ENCODE peak calls at places on chromosome 17, in four cellular contexts. X, A, P and M are unnamed samples.

GRCh38 chr17:76527430-76528111 is 9.9 kb downstream of the CYGB start:
- DNase-seq in X (peak; percentile 80), A (no peak), P (no peak), M (peak; percentile 71)

GRCh38 chr17:27550974-27551505 is 79.9 kb upstream of the LGALS9 start:
- DNase-seq in X (no peak), A (no peak), P (no peak), M (no peak)

GRCh38 chr17:71735893-71736292 is 384.9 kb upstream of the SOX9 start:
- DNase-seq in X (no peak), A (no peak), P (no peak), M (no peak)

GRCh38 chr17:1122681-1123396 is 56.9 kb downstream of the ABR start:
- DNase-seq in X (peak; percentile 53), A (no peak), P (peak; percentile 80), M (peak; percentile 92)

GRCh38 chr17:46108120-46108519 is 85.1 kb downstream of the KANSL1 start:
- DNase-seq in X (peak; percentile 68), A (no peak), P (no peak), M (no peak)

GRCh38 chr17:45440161-45440859 is 7.6 kb upstream of the ARHGAP27 start:
- DNase-seq in X (peak; percentile 72), A (no peak), P (no peak), M (no peak)

GRCh38 chr17:79400989-79401703 is 209.7 kb downstream of the RBFOX3 start:
- DNase-seq in X (peak; percentile 52), A (no peak), P (peak; percentile 84), M (peak; percentile 94)

GRCh38 chr17:74746376-74746775 is 2.1 kb upstream of the NHERF1 start:
- DNase-seq in X (no peak), A (no peak), P (no peak), M (no peak)

GRCh38 chr17:48048321-48049140 is at the start of gene NFE2L1:
- DNase-seq in X (peak; percentile 91), A (peak; percentile 59), P (peak; percentile 83), M (peak; percentile 94)

GRCh38 chr17:29212681-29213121 is 32.5 kb upstream of the MYO18A start:
- DNase-seq in X (peak; percentile 20), A (no peak), P (no peak), M (no peak)

GRCh38 chr17:6510321-6511023 is 45.9 kb downstream of the PITPNM3 start:
- DNase-seq in X (no peak), A (no peak), P (no peak), M (no peak)

GRCh38 chr17:31598921-31599571 is 207.6 kb downstream of the RAB11FIP4 start:
- DNase-seq in X (peak; percentile 40), A (no peak), P (no peak), M (no peak)

GRCh38 chr17:37220609-37220953 is 155.2 kb upstream of the C17orf78 start:
- DNase-seq in X (no peak), A (no peak), P (no peak), M (peak; percentile 45)

GRCh38 chr17:77484096-77484495 is 343.3 kb downstream of the SEC14L1 start:
- DNase-seq in X (no peak), A (no peak), P (no peak), M (no peak)

GRCh38 chr17:8292639-8293395 is 2.4 kb downstream of the SLC25A35 start:
- DNase-seq in X (no peak), A (no peak), P (no peak), M (no peak)

GRCh38 chr17:34567665-34568064 is 11.7 kb upstream of the TMEM132E start:
- DNase-seq in X (peak; percentile 40), A (no peak), P (no peak), M (no peak)

GRCh38 chr17:74430706-74431567 is 951 bp upstream of the GPRC5C start:
- DNase-seq in X (peak; percentile 95), A (peak; percentile 26), P (peak; percentile 71), M (peak; percentile 72)

GRCh38 chr17:14143678-14144077 is 74.4 kb downstream of the COX10 start:
- DNase-seq in X (no peak), A (no peak), P (no peak), M (no peak)

GRCh38 chr17:33986566-33986965 is 268.5 kb upstream of the CCL2 start:
- DNase-seq in X (no peak), A (no peak), P (no peak), M (no peak)

GRCh38 chr17:55334285-55334684 is 69.5 kb downstream of the HLF start:
- DNase-seq in X (no peak), A (no peak), P (no peak), M (no peak)

GRCh38 chr17:80938556-80938955 is 53.1 kb upstream of the CHMP6 start:
- DNase-seq in X (no peak), A (no peak), P (no peak), M (no peak)

GRCh38 chr17:49694847-49695697 is 12.7 kb downstream of the SLC35B1 start:
- DNase-seq in X (peak; percentile 30), A (no peak), P (peak; percentile 68), M (peak; percentile 82)

GRCh38 chr17:80531400-80531799 is 13.2 kb upstream of the RPTOR start:
- DNase-seq in X (no peak), A (no peak), P (peak; percentile 60), M (no peak)

GRCh38 chr17:6699997-6700947 is 12.9 kb downstream of the SLC13A5 start:
- DNase-seq in X (peak; percentile 98), A (no peak), P (no peak), M (no peak)

GRCh38 chr17:61551255-61551742 is 39.7 kb downstream of the NACA2 start:
- DNase-seq in X (peak; percentile 62), A (no peak), P (peak; percentile 38), M (peak; percentile 75)

GRCh38 chr17:45771473-45771959 is 12.6 kb upstream of the CRHR1 start:
- DNase-seq in X (no peak), A (no peak), P (no peak), M (no peak)

GRCh38 chr17:40095944-40096791 is 4.2 kb downstream of the NR1D1 start:
- DNase-seq in X (no peak), A (peak; percentile 99), P (no peak), M (no peak)

GRCh38 chr17:78395186-78395585 is 16.7 kb downstream of the PGS1 start:
- DNase-seq in X (no peak), A (no peak), P (no peak), M (no peak)

GRCh38 chr17:6753006-6753445 is 2.8 kb upstream of the XAF1 start:
- DNase-seq in X (peak; percentile 11), A (no peak), P (no peak), M (no peak)

GRCh38 chr17:63041251-63041650 is 75.2 kb downstream of the TANC2 start:
- DNase-seq in X (no peak), A (no peak), P (no peak), M (no peak)

GRCh38 chr17:15122857-15123256 is 142.3 kb downstream of the PMP22 start:
- DNase-seq in X (no peak), A (no peak), P (no peak), M (no peak)

GRCh38 chr17:51913491-51913890 is 245.0 kb downstream of the CA10 start:
- DNase-seq in X (no peak), A (no peak), P (no peak), M (no peak)

GRCh38 chr17:83109793-83110645 is 30.6 kb downstream of the METRNL start:
- DNase-seq in X (peak; percentile 79), A (no peak), P (no peak), M (peak; percentile 95)

GRCh38 chr17:82930043-82930923 is 90.5 kb upstream of the ZNF750 start:
- DNase-seq in X (no peak), A (no peak), P (no peak), M (no peak)

GRCh38 chr17:42819939-42820535 is 4.0 kb downstream of the BECN1 start:
- DNase-seq in X (peak; percentile 88), A (no peak), P (peak; percentile 69), M (peak; percentile 70)

GRCh38 chr17:42817866-42818265 is 6.2 kb downstream of the BECN1 start:
- DNase-seq in X (no peak), A (no peak), P (no peak), M (no peak)

GRCh38 chr17:42818379-42818778 is 5.7 kb downstream of the BECN1 start:
- DNase-seq in X (no peak), A (no peak), P (no peak), M (no peak)

GRCh38 chr17:42821176-42821575 is 2.9 kb downstream of the BECN1 start:
- DNase-seq in X (no peak), A (no peak), P (no peak), M (no peak)
- TF ChIP-seq JUND in X (no peak), A (no peak), P (no peak), M (no peak)

DNA sequence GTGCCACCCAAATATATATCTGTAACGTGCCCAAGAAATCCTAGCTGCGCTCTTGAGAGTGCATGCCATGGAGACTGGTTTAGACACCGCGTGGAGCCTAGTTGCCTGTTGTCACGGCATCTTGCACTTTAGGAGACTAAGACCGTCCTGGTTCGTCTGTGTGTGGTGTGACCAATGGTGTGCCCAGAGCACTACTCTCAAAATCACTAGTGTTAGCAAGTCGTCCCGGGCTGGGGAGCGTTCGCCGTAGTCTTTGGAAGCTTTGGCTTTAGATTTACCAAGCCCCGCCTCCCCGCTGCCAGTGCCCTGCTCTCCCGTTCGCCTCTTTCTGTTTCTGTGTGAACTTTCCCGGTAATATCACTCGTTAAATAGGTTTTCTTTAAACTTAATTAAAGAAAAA is 27.0 kb downstream of the CLUH start:
- DNase-seq in X (no peak), A (no peak), P (no peak), M (no peak)
- TF ChIP-seq FOXM1 in X (no peak), A (no peak), P (no peak), M (no peak)

DNA sequence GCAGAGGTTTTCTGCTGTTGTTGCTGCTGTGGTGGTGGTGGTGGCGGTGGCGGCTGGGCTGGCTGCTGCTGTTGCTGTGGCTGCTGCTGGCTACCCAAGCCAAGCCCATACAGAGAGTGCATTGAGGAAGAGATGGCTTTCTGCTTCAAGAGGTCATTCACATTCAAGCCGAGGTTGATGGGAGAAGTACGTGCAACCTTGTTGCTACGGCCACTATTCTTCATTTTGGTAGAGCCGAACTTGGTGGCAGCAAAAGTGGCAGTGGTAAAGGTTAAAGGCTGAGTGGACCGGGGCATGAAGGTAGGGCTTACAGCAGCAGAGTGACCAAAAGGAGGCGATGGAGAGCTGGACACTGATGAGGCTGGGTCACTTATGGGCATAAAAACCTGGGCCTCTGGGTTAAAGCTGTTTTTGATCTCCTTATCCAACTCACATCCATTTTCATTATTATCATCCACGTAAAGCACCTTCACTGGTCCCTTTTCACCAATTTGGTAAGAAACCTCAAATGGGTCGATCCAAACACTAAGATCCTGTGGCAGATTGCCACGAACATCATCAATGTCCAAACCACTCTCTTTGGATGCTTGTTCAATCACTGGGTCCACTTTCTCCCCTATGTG is 2.8 kb downstream of the TOB1 start:
- DNase-seq in X (peak; percentile 66), A (no peak), P (no peak), M (peak; percentile 80)
- TF ChIP-seq JUND in X (no peak), A (no peak), P (no peak), M (no peak)

GRCh38 chr17:64259436-64259835 is 3.6 kb downstream of the TEX2 start:
- DNase-seq in X (no peak), A (no peak), P (no peak), M (no peak)

GRCh38 chr17:64254755-64255154 is 8.3 kb downstream of the TEX2 start:
- DNase-seq in X (no peak), A (no peak), P (no peak), M (no peak)

GRCh38 chr17:64259922-64260321 is 3.1 kb downstream of the TEX2 start:
- DNase-seq in X (no peak), A (no peak), P (no peak), M (no peak)

GRCh38 chr17:64255764-64256163 is 7.3 kb downstream of the TEX2 start:
- DNase-seq in X (no peak), A (no peak), P (no peak), M (no peak)

GRCh38 chr17:64256913-64257807 is 5.9 kb downstream of the TEX2 start:
- DNase-seq in X (no peak), A (no peak), P (no peak), M (no peak)
- TF ChIP-seq FOXM1 in X (no peak), A (no peak), P (no peak), M (no peak)